ENCODE peak calls at places on chromosomes 16 and 17, in four cellular contexts. M is K562, K is WTC11, O is HepG2. Z is an unnamed sample.
A peak's percentile ranks its signal among the peaks of the same experiment; 100 is the strongest.

GRCh38 chr17:81865733-81866439 is 5.3 kb downstream of the ARHGDIA start:
- DNase-seq in K (no peak), M (no peak), O (peak; percentile 68), Z (no peak)

GRCh38 chr17:40458001-40458791 is 14.9 kb downstream of the IGFBP4 start:
- DNase-seq in M (no peak), O (peak; percentile 52), K (no peak), Z (no peak)

GRCh38 chr16:25034916-25035315 is 19.7 kb upstream of the ARHGAP17 start:
- DNase-seq in M (no peak), K (no peak), O (no peak), Z (no peak)

GRCh38 chr16:14095883-14096551 is 24.9 kb downstream of the MRTFB start:
- DNase-seq in M (no peak), O (no peak), K (no peak), Z (no peak)

GRCh38 chr17:4474093-4474492 is 24.6 kb upstream of the SPNS2 start:
- DNase-seq in O (no peak), K (no peak), M (no peak), Z (no peak)

GRCh38 chr17:42121066-42121769 is at the start of gene KAT2A:
- DNase-seq in M (peak; percentile 94), K (peak; percentile 85), O (peak; percentile 73), Z (no peak)

GRCh38 chr17:81160306-81160705 is 5.0 kb upstream of the PVALEF start:
- DNase-seq in O (no peak), K (no peak), M (no peak), Z (no peak)

GRCh38 chr17:79864617-79865250 is 25.5 kb upstream of the CBX4 start:
- DNase-seq in O (no peak), K (no peak), M (no peak), Z (no peak)

GRCh38 chr17:2054262-2054739 is 602 bp upstream of the HIC1 start:
- DNase-seq in K (no peak), O (no peak), M (no peak), Z (no peak)

GRCh38 chr17:58535431-58535830 is 21.0 kb upstream of the MTMR4 start:
- DNase-seq in M (no peak), O (peak; percentile 81), K (no peak), Z (no peak)

GRCh38 chr16:88487124-88487432 is 34.0 kb downstream of the ZFPM1 start:
- DNase-seq in O (no peak), M (no peak), K (no peak), Z (no peak)

GRCh38 chr17:49621946-49622529 is 46.4 kb downstream of the NXPH3 start:
- DNase-seq in M (no peak), O (no peak), K (no peak), Z (no peak)

GRCh38 chr16:89318871-89319627 is 101.5 kb downstream of the ZNF778 start:
- DNase-seq in M (no peak), K (no peak), O (no peak), Z (no peak)

GRCh38 chr16:81073560-81074330 is 3.3 kb downstream of the C16orf46 start:
- DNase-seq in O (no peak), M (no peak), K (no peak), Z (no peak)

GRCh38 chr16:88617268-88618031 is 20.9 kb upstream of the IL17C start:
- DNase-seq in O (no peak), K (no peak), M (peak; percentile 74), Z (no peak)

GRCh38 chr16:19879241-19879792 is 5.3 kb downstream of the GPRC5B start:
- DNase-seq in M (no peak), O (peak; percentile 28), K (peak; percentile 64), Z (no peak)

GRCh38 chr16:79286646-79287423 is 313.7 kb downstream of the MAF start:
- DNase-seq in O (no peak), M (no peak), K (peak; percentile 41), Z (peak; percentile 49)

GRCh38 chr17:78075011-78075410 is 53.5 kb downstream of the TMC6 start:
- DNase-seq in K (no peak), O (no peak), M (no peak), Z (no peak)
- TF ChIP-seq CREM in K (no peak), O (no peak), M (no peak), Z (no peak)

DNA sequence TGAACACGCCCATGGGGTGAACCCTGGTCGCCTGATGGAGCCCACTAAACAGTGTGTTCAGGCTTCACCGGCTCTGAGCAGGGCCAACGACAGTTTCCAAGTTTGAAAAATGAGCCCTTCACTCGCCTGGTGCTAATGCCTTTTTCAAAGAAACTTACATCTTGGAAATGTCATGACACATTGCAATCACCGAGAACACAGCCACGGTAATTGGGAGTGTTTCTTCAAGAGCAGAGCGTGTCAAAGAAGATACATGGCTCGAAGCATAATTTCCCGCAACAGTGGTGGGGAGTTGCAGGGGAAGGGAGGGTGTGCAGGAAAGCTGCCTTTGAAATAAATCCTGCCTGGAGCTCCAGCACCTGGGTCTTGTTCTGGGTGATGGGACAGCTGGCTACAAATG is 463.2 kb downstream of the TMEM114 start:
- DNase-seq in M (no peak), K (no peak), O (no peak), Z (no peak)
- TF ChIP-seq CREM in M (no peak), K (no peak), O (no peak), Z (no peak)

GRCh38 chr16:46612121-46612520 is 9.1 kb downstream of the SHCBP1 start:
- DNase-seq in K (no peak), O (no peak), M (no peak), Z (no peak)

DNA sequence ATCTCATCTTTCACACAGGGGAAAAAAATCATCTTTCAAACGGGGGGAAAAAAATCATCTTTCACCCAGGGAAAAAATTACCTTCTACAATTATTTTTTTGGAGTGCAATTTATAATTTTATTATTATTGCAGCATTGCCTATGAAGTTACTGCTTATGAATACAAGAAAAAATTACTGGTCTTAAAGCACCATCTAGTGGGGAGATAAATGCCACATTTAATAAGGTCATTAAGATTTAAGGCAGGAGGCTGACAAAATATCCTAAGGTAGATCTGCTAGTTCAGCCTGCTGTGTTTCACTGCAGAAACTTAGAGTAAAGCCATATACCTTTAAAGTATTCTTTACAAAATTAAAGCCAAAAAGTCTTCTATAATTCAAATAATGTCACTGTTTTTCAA is 13.7 kb downstream of the SHCBP1 start:
- DNase-seq in O (peak; percentile 55), K (no peak), M (peak; percentile 17), Z (no peak)
- TF ChIP-seq CREM in O (no peak), K (no peak), M (no peak), Z (no peak)

GRCh38 chr16:56876048-56876447 is 11.0 kb downstream of the SLC12A3 start:
- DNase-seq in M (no peak), O (no peak), K (no peak), Z (no peak)

GRCh38 chr16:56877783-56878182 is 12.8 kb downstream of the SLC12A3 start:
- DNase-seq in M (no peak), K (no peak), O (no peak), Z (no peak)

GRCh38 chr16:56871172-56871593 is 6.2 kb downstream of the SLC12A3 start:
- DNase-seq in O (peak; percentile 31), K (no peak), M (no peak), Z (peak; percentile 49)

GRCh38 chr16:56872863-56873391 is 7.9 kb downstream of the SLC12A3 start:
- DNase-seq in K (no peak), O (no peak), M (no peak), Z (no peak)

DNA sequence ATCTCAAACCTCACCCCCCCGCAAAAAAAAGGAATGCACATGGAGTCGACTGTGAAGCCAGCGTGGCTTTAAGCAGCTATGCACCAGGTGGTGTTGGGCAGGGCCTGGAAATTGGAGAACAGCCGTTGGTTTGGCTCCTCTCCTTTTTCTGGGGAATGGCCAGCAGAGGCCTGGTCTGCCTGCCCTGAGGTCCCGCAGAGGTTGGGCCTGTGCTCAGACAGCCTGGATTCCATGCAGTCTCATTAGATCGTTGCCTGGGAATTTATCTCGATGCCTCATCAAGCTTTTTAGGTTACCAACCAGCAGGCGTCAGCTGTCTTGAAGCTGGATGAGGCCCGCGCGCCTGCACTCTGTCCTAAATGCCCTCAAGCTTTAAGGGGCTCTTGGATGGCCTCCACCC is 9.8 kb downstream of the SLC12A3 start:
- DNase-seq in O (no peak), M (no peak), K (no peak), Z (no peak)
- TF ChIP-seq CREM in O (no peak), M (no peak), K (no peak), Z (no peak)

DNA sequence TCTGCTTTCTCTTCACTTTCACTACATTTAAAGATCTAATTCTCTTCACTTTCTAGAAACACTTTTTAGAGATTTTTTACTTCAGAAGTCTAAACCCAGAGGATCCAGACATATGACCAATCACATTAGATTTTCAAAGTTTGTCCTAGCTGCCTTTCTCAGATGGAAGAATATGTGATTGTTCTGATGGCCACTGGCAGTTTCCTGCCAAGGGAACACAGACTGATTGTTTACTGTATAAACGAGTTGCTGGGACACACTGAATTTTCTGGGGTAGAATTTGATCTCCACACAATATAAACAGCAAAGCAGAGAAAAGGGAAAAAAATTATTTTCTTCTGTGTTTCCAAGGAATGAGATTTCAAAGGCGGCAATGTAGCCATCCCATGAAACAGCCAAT is 480.0 kb downstream of the TOX3 start:
- DNase-seq in K (no peak), M (no peak), O (no peak), Z (no peak)
- TF ChIP-seq CREM in K (no peak), M (no peak), O (no peak), Z (no peak)

Z was measured in GM12878.